ENCODE peak calls at places on chromosome 21, in six cellular contexts. X is SJSA1, V is skeletal muscle cell, P is kidney tubule cell, E is ACHN, Z is fibroblast of mammary gland. T is an unnamed sample.

GRCh38 chr21:39071623-39072214 is 111.5 kb downstream of the PSMG1 start:
- DNase-seq in X (no peak), V (no peak), P (no peak), E (no peak), Z (peak), T (no peak)

GRCh38 chr21:26849428-26850115 is 4.4 kb upstream of the ADAMTS1 start:
- DNase-seq in X (no peak), V (no peak), P (peak), E (peak), Z (peak), T (no peak)

GRCh38 chr21:46097826-46098286 is at the start of gene COL6A2:
- DNase-seq in X (peak), V (no peak), P (peak), E (peak), Z (peak), T (peak)

GRCh38 chr21:43884012-43884860 is 19.2 kb downstream of the AGPAT3 start:
- DNase-seq in X (peak), V (no peak), P (peak), E (no peak), Z (no peak), T (peak)

GRCh38 chr21:18138507-18138906 is 106.1 kb upstream of the CHODL start:
- DNase-seq in X (no peak), V (no peak), P (no peak), E (no peak), Z (no peak), T (no peak)

GRCh38 chr21:31500071-31500470 is 156.0 kb upstream of the TIAM1 start:
- DNase-seq in X (no peak), V (no peak), P (no peak), E (no peak), Z (no peak), T (no peak)

GRCh38 chr21:45414396-45415187 is 9.6 kb downstream of the COL18A1 start:
- DNase-seq in X (no peak), V (no peak), P (no peak), E (no peak), Z (no peak), T (no peak)

GRCh38 chr21:35284199-35284598 is 235.1 kb upstream of the RUNX1 start:
- DNase-seq in X (no peak), V (no peak), P (peak), E (no peak), Z (peak), T (no peak)

GRCh38 chr21:46037338-46038325 is 56.1 kb downstream of the COL6A1 start:
- DNase-seq in X (no peak), V (no peak), P (no peak), E (no peak), Z (no peak), T (no peak)

GRCh38 chr21:45845063-45845789 is 136.3 kb upstream of the COL6A1 start:
- DNase-seq in X (no peak), V (no peak), P (no peak), E (no peak), Z (no peak), T (no peak)

GRCh38 chr21:17538576-17538975 is 25.7 kb downstream of the CXADR start:
- DNase-seq in X (no peak), V (no peak), P (no peak), E (no peak), Z (no peak), T (no peak)

GRCh38 chr21:31064803-31065202 is 26.5 kb upstream of the KRTAP19-8 start:
- DNase-seq in X (no peak), V (no peak), P (no peak), E (no peak), Z (no peak), T (no peak)

GRCh38 chr21:17466166-17466565 is 46.7 kb upstream of the CXADR start:
- DNase-seq in X (no peak), V (no peak), P (peak), E (peak), Z (peak), T (peak)

GRCh38 chr21:14403681-14404318 is 20.9 kb upstream of the HSPA13 start:
- DNase-seq in X (no peak), V (peak), P (peak), E (peak), Z (peak), T (no peak)

GRCh38 chr21:25234857-25235801 is 372.2 kb downstream of the MRPL39 start:
- DNase-seq in X (no peak), V (no peak), P (no peak), E (no peak), Z (no peak), T (no peak)

GRCh38 chr21:15160136-15160535 is 95.3 kb upstream of the NRIP1 start:
- DNase-seq in X (no peak), V (no peak), P (no peak), E (no peak), Z (no peak), T (no peak)

T was measured in PC-9.